ENCODE peak calls at places on chromosome 7, in ten cellular contexts. One of them, this sample, is unnamed.

GRCh38 chr7:1555813-1556540 is at the start of gene TMEM184A:
- DNase-seq in hypothalamus: no peak
- DNase-seq in Daoy: peak; percentile 83
- DNase-seq in H7: peak; percentile 97
- DNase-seq in epithelial cell of esophagus: peak; percentile 77
- DNase-seq in stimulated activated CD4-positive, alpha-beta T cell treated with anti-CD3 and anti-CD28 coated beads, Interleukin-15, amount 100 ng/mL, for 24 hours: peak; percentile 66
- DNase-seq in heart right ventricle: peak; percentile 47
- DNase-seq in body of pancreas: peak; percentile 98
- DNase-seq in left colon: peak; percentile 96
- DNase-seq in AG10803: no peak
- DNase-seq in this sample: peak; percentile 71

GRCh38 chr7:26200113-26200443 is 468 bp downstream of the HNRNPA2B1 start:
- DNase-seq in body of pancreas: peak; percentile 71
- DNase-seq in heart right ventricle: peak; percentile 65
- DNase-seq in epithelial cell of esophagus: peak; percentile 52
- DNase-seq in stimulated activated CD4-positive, alpha-beta T cell treated with anti-CD3 and anti-CD28 coated beads, Interleukin-15, amount 100 ng/mL, for 24 hours: peak; percentile 84
- DNase-seq in AG10803: peak; percentile 27
- DNase-seq in Daoy: peak; percentile 80
- DNase-seq in H7: peak; percentile 65
- DNase-seq in left colon: peak; percentile 67
- DNase-seq in hypothalamus: peak; percentile 33
- DNase-seq in this sample: peak; percentile 57

GRCh38 chr7:2803342-2803692 is 40.8 kb downstream of the GNA12 start:
- DNase-seq in stimulated activated CD4-positive, alpha-beta T cell treated with anti-CD3 and anti-CD28 coated beads, Interleukin-15, amount 100 ng/mL, for 24 hours: no peak
- DNase-seq in H7: no peak
- DNase-seq in epithelial cell of esophagus: no peak
- DNase-seq in hypothalamus: no peak
- DNase-seq in body of pancreas: no peak
- DNase-seq in heart right ventricle: no peak
- DNase-seq in left colon: no peak
- DNase-seq in AG10803: no peak
- DNase-seq in Daoy: no peak
- DNase-seq in this sample: no peak

GRCh38 chr7:81098213-81098612 is 179.4 kb upstream of the SEMA3C start:
- DNase-seq in stimulated activated CD4-positive, alpha-beta T cell treated with anti-CD3 and anti-CD28 coated beads, Interleukin-15, amount 100 ng/mL, for 24 hours: no peak
- DNase-seq in left colon: no peak
- DNase-seq in hypothalamus: no peak
- DNase-seq in body of pancreas: no peak
- DNase-seq in heart right ventricle: no peak
- DNase-seq in AG10803: no peak
- DNase-seq in epithelial cell of esophagus: no peak
- DNase-seq in Daoy: no peak
- DNase-seq in H7: no peak
- DNase-seq in this sample: no peak

GRCh38 chr7:30869794-30870491 is 41.7 kb upstream of the AQP1 start:
- DNase-seq in body of pancreas: no peak
- DNase-seq in AG10803: peak; percentile 35
- DNase-seq in heart right ventricle: peak; percentile 54
- DNase-seq in H7: no peak
- DNase-seq in epithelial cell of esophagus: no peak
- DNase-seq in left colon: no peak
- DNase-seq in Daoy: peak; percentile 45
- DNase-seq in hypothalamus: no peak
- DNase-seq in stimulated activated CD4-positive, alpha-beta T cell treated with anti-CD3 and anti-CD28 coated beads, Interleukin-15, amount 100 ng/mL, for 24 hours: no peak
- DNase-seq in this sample: no peak

GRCh38 chr7:106039486-106040060 is 72.5 kb downstream of the SYPL1 start:
- DNase-seq in left colon: no peak
- DNase-seq in heart right ventricle: no peak
- DNase-seq in stimulated activated CD4-positive, alpha-beta T cell treated with anti-CD3 and anti-CD28 coated beads, Interleukin-15, amount 100 ng/mL, for 24 hours: no peak
- DNase-seq in epithelial cell of esophagus: no peak
- DNase-seq in Daoy: no peak
- DNase-seq in body of pancreas: no peak
- DNase-seq in AG10803: peak; percentile 92
- DNase-seq in H7: peak; percentile 65
- DNase-seq in hypothalamus: no peak
- DNase-seq in this sample: no peak

GRCh38 chr7:111486472-111487142 is 75.7 kb downstream of the IMMP2L start:
- DNase-seq in Daoy: peak; percentile 66
- DNase-seq in left colon: no peak
- DNase-seq in heart right ventricle: no peak
- DNase-seq in stimulated activated CD4-positive, alpha-beta T cell treated with anti-CD3 and anti-CD28 coated beads, Interleukin-15, amount 100 ng/mL, for 24 hours: no peak
- DNase-seq in hypothalamus: no peak
- DNase-seq in epithelial cell of esophagus: peak; percentile 61
- DNase-seq in H7: peak; percentile 47
- DNase-seq in body of pancreas: peak; percentile 40
- DNase-seq in AG10803: peak; percentile 56
- DNase-seq in this sample: peak; percentile 56

GRCh38 chr7:35349001-35349400 is 95.1 kb upstream of the TBX20 start:
- DNase-seq in left colon: no peak
- DNase-seq in heart right ventricle: no peak
- DNase-seq in AG10803: no peak
- DNase-seq in stimulated activated CD4-positive, alpha-beta T cell treated with anti-CD3 and anti-CD28 coated beads, Interleukin-15, amount 100 ng/mL, for 24 hours: no peak
- DNase-seq in H7: no peak
- DNase-seq in hypothalamus: no peak
- DNase-seq in body of pancreas: no peak
- DNase-seq in Daoy: no peak
- DNase-seq in epithelial cell of esophagus: no peak
- DNase-seq in this sample: no peak

GRCh38 chr7:77330169-77330882 is 85.8 kb downstream of the GSAP start:
- DNase-seq in body of pancreas: no peak
- DNase-seq in heart right ventricle: no peak
- DNase-seq in epithelial cell of esophagus: peak; percentile 51
- DNase-seq in stimulated activated CD4-positive, alpha-beta T cell treated with anti-CD3 and anti-CD28 coated beads, Interleukin-15, amount 100 ng/mL, for 24 hours: peak; percentile 29
- DNase-seq in AG10803: peak; percentile 16
- DNase-seq in Daoy: peak; percentile 81
- DNase-seq in left colon: no peak
- DNase-seq in hypothalamus: no peak
- DNase-seq in H7: no peak
- DNase-seq in this sample: peak; percentile 45

GRCh38 chr7:128404826-128405344 is 4.9 kb downstream of the IMPDH1 start:
- DNase-seq in heart right ventricle: no peak
- DNase-seq in Daoy: peak; percentile 65
- DNase-seq in hypothalamus: no peak
- DNase-seq in H7: peak; percentile 50
- DNase-seq in stimulated activated CD4-positive, alpha-beta T cell treated with anti-CD3 and anti-CD28 coated beads, Interleukin-15, amount 100 ng/mL, for 24 hours: peak; percentile 35
- DNase-seq in epithelial cell of esophagus: peak; percentile 65
- DNase-seq in body of pancreas: no peak
- DNase-seq in left colon: no peak
- DNase-seq in AG10803: peak; percentile 30
- DNase-seq in this sample: peak; percentile 36

GRCh38 chr7:19113855-19114590 is 3.4 kb downstream of the TWIST1 start:
- DNase-seq in body of pancreas: no peak
- DNase-seq in epithelial cell of esophagus: peak; percentile 51
- DNase-seq in H7: no peak
- DNase-seq in left colon: no peak
- DNase-seq in Daoy: no peak
- DNase-seq in AG10803: no peak
- DNase-seq in stimulated activated CD4-positive, alpha-beta T cell treated with anti-CD3 and anti-CD28 coated beads, Interleukin-15, amount 100 ng/mL, for 24 hours: no peak
- DNase-seq in heart right ventricle: no peak
- DNase-seq in hypothalamus: no peak
- DNase-seq in this sample: no peak

GRCh38 chr7:47520408-47520807 is 61.5 kb downstream of the TNS3 start:
- DNase-seq in epithelial cell of esophagus: no peak
- DNase-seq in Daoy: no peak
- DNase-seq in H7: no peak
- DNase-seq in body of pancreas: peak; percentile 68
- DNase-seq in heart right ventricle: no peak
- DNase-seq in AG10803: peak; percentile 99
- DNase-seq in hypothalamus: no peak
- DNase-seq in left colon: no peak
- DNase-seq in stimulated activated CD4-positive, alpha-beta T cell treated with anti-CD3 and anti-CD28 coated beads, Interleukin-15, amount 100 ng/mL, for 24 hours: no peak
- DNase-seq in this sample: no peak

GRCh38 chr7:105015631-105015965 is 1.6 kb downstream of the KMT2E start:
- DNase-seq in body of pancreas: peak; percentile 53
- DNase-seq in Daoy: peak; percentile 49
- DNase-seq in AG10803: no peak
- DNase-seq in epithelial cell of esophagus: peak; percentile 39
- DNase-seq in stimulated activated CD4-positive, alpha-beta T cell treated with anti-CD3 and anti-CD28 coated beads, Interleukin-15, amount 100 ng/mL, for 24 hours: peak; percentile 42
- DNase-seq in H7: peak; percentile 33
- DNase-seq in heart right ventricle: no peak
- DNase-seq in hypothalamus: no peak
- DNase-seq in left colon: peak; percentile 57
- DNase-seq in this sample: no peak

This sample was measured in GM13976.